ENCODE peak calls at places on chromosome 16, in four cellular contexts. One of them, this sample, is unnamed.

GRCh38 chr16:74190292-74190691 is 106.3 kb upstream of the PSMD7 start:
- ATAC-seq in upper lobe of left lung: no peak
- ATAC-seq in K562: no peak
- ATAC-seq in HepG2: no peak
- ATAC-seq in this sample: no peak

GRCh38 chr16:15960124-15960971 is 10.9 kb downstream of the ABCC1 start:
- ATAC-seq in upper lobe of left lung: no peak
- ATAC-seq in K562: no peak
- ATAC-seq in HepG2: no peak
- ATAC-seq in this sample: no peak

GRCh38 chr16:11658896-11659708 is 9.2 kb upstream of the SNN start:
- ATAC-seq in HepG2: peak
- ATAC-seq in K562: no peak
- ATAC-seq in upper lobe of left lung: no peak
- ATAC-seq in this sample: no peak

GRCh38 chr16:67811899-67812298 is 5.2 kb downstream of the TSNAXIP1 start:
- ATAC-seq in HepG2: no peak
- ATAC-seq in K562: no peak
- ATAC-seq in upper lobe of left lung: no peak
- ATAC-seq in this sample: no peak

GRCh38 chr16:88869673-88869980 is 3.2 kb upstream of the PABPN1L start:
- ATAC-seq in K562: no peak
- ATAC-seq in upper lobe of left lung: no peak
- ATAC-seq in HepG2: no peak
- ATAC-seq in this sample: no peak

GRCh38 chr16:58907297-58907696 is 173.2 kb upstream of the GOT2 start:
- ATAC-seq in HepG2: no peak
- ATAC-seq in upper lobe of left lung: no peak
- ATAC-seq in K562: no peak
- ATAC-seq in this sample: no peak

GRCh38 chr16:50267651-50268050 is 1.3 kb downstream of the ADCY7 start:
- ATAC-seq in K562: no peak
- ATAC-seq in HepG2: no peak
- ATAC-seq in upper lobe of left lung: no peak
- ATAC-seq in this sample: no peak

GRCh38 chr16:56944954-56945839 is 13.3 kb downstream of the HERPUD1 start:
- ATAC-seq in upper lobe of left lung: no peak
- ATAC-seq in K562: peak
- ATAC-seq in HepG2: no peak
- ATAC-seq in this sample: no peak

GRCh38 chr16:70470141-70470926 is 15.9 kb downstream of the FCSK start:
- ATAC-seq in K562: no peak
- ATAC-seq in HepG2: no peak
- ATAC-seq in upper lobe of left lung: peak
- ATAC-seq in this sample: no peak

GRCh38 chr16:81855552-81856153 is 76.6 kb downstream of the PLCG2 start:
- ATAC-seq in upper lobe of left lung: no peak
- ATAC-seq in K562: peak
- ATAC-seq in HepG2: no peak
- ATAC-seq in this sample: no peak
- TF ChIP-seq POLR2A in upper lobe of left lung: no peak
- TF ChIP-seq POLR2A in K562: no peak
- TF ChIP-seq POLR2A in HepG2: no peak
- TF ChIP-seq POLR2A in this sample: no peak

GRCh38 chr16:77330332-77331043 is 104.3 kb downstream of the ADAMTS18 start:
- ATAC-seq in K562: no peak
- ATAC-seq in HepG2: no peak
- ATAC-seq in upper lobe of left lung: no peak
- ATAC-seq in this sample: no peak
- TF ChIP-seq POLR2AphosphoS5 in K562: no peak
- TF ChIP-seq POLR2AphosphoS5 in HepG2: no peak
- TF ChIP-seq POLR2AphosphoS5 in upper lobe of left lung: no peak
- TF ChIP-seq POLR2AphosphoS5 in this sample: no peak

GRCh38 chr16:1034230-1035065 is 38.1 kb upstream of the SSTR5 start:
- ATAC-seq in HepG2: no peak
- ATAC-seq in upper lobe of left lung: no peak
- ATAC-seq in K562: no peak
- ATAC-seq in this sample: no peak

GRCh38 chr16:1035066-1035415 is 37.5 kb upstream of the SSTR5 start:
- ATAC-seq in upper lobe of left lung: no peak
- ATAC-seq in K562: no peak
- ATAC-seq in HepG2: no peak
- ATAC-seq in this sample: no peak

GRCh38 chr16:1032607-1033006 is 39.9 kb upstream of the SSTR5 start:
- ATAC-seq in K562: no peak
- ATAC-seq in upper lobe of left lung: no peak
- ATAC-seq in HepG2: no peak
- ATAC-seq in this sample: no peak

GRCh38 chr16:1031666-1032065 is 40.9 kb upstream of the SSTR5 start:
- ATAC-seq in upper lobe of left lung: no peak
- ATAC-seq in K562: no peak
- ATAC-seq in HepG2: no peak
- ATAC-seq in this sample: no peak

DNA sequence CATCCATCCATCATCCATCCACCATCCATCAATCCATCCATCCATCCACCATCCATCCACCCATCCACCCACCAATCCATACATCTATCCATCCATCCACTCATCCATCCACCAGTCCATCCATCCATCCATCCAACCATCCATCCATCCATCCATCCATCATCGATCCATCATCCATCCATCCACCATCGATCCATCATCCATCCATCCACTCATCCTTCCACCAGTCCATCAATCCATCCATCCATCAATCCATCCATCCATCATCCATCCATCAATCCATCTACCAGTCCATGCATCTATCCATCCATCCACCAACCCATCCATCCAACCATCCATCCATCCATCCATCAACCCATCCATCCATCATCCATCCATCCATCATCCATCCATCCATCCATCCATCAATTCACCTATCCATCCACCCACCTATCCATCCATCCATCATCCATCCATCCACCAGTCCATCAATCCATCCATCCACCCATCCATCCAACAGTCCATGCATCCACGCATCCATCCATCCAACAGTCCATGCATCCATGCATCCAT is 39.3 kb upstream of the SSTR5 start:
- ATAC-seq in upper lobe of left lung: no peak
- ATAC-seq in K562: no peak
- ATAC-seq in HepG2: no peak
- ATAC-seq in this sample: no peak
- TF ChIP-seq POLR2A in upper lobe of left lung: no peak
- TF ChIP-seq POLR2A in K562: no peak
- TF ChIP-seq POLR2A in HepG2: no peak
- TF ChIP-seq POLR2A in this sample: no peak

GRCh38 chr16:2963611-2964415 is at the start of gene KREMEN2:
- ATAC-seq in HepG2: peak
- ATAC-seq in upper lobe of left lung: no peak
- ATAC-seq in K562: peak
- ATAC-seq in this sample: no peak

GRCh38 chr16:2963074-2963610 is 933 bp upstream of the KREMEN2 start:
- ATAC-seq in HepG2: peak
- ATAC-seq in K562: peak
- ATAC-seq in upper lobe of left lung: no peak
- ATAC-seq in this sample: no peak

GRCh38 chr16:2962334-2963073 is 1.6 kb upstream of the KREMEN2 start:
- ATAC-seq in HepG2: peak
- ATAC-seq in K562: no peak
- ATAC-seq in upper lobe of left lung: peak
- ATAC-seq in this sample: no peak

GRCh38 chr16:2966043-2966802 is 2.1 kb downstream of the KREMEN2 start:
- ATAC-seq in HepG2: no peak
- ATAC-seq in upper lobe of left lung: no peak
- ATAC-seq in K562: no peak
- ATAC-seq in this sample: no peak

DNA sequence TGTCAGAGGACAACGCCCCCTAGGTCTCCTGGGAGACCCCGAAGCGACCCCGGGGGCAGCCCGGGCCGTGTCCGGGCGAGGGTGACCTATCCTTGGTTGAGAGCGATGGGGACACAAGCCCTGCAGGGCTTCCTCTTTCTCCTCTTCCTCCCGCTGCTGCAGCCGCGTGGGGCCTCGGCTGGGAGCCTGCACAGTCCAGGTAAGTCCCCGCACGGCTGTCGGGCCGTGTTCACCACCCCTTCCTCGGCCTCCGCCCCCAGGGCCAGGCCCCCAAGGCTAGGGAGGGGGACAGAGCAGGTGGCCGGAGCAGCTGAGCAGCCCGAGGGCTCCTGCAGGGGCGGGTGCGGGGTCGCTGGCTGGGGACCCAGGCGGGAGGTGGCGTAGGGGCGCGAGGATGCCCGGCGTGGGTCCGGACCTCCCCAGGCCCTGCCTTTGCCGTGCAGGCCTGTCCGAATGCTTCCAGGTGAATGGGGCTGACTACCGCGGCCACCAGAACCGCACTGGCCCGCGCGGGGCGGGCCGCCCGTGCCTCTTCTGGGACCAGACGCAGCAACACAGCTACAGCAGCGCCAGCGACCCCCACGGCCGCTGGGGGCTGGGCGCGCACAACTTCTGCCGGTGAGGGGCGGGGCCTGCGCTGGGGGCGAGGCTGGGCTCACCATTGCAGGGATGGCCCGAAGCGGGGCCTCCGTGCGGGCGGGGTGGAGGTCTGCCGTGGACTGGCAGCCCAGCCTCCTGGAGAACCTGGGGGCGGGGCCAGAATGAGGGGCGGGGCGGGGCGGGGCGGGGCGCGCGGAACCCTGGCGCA is 545 bp downstream of the KREMEN2 start:
- ATAC-seq in K562: peak
- ATAC-seq in HepG2: peak
- ATAC-seq in upper lobe of left lung: no peak
- ATAC-seq in this sample: no peak
- TF ChIP-seq POLR2AphosphoS5 in K562: no peak
- TF ChIP-seq POLR2AphosphoS5 in HepG2: no peak
- TF ChIP-seq POLR2AphosphoS5 in upper lobe of left lung: no peak
- TF ChIP-seq POLR2AphosphoS5 in this sample: no peak

DNA sequence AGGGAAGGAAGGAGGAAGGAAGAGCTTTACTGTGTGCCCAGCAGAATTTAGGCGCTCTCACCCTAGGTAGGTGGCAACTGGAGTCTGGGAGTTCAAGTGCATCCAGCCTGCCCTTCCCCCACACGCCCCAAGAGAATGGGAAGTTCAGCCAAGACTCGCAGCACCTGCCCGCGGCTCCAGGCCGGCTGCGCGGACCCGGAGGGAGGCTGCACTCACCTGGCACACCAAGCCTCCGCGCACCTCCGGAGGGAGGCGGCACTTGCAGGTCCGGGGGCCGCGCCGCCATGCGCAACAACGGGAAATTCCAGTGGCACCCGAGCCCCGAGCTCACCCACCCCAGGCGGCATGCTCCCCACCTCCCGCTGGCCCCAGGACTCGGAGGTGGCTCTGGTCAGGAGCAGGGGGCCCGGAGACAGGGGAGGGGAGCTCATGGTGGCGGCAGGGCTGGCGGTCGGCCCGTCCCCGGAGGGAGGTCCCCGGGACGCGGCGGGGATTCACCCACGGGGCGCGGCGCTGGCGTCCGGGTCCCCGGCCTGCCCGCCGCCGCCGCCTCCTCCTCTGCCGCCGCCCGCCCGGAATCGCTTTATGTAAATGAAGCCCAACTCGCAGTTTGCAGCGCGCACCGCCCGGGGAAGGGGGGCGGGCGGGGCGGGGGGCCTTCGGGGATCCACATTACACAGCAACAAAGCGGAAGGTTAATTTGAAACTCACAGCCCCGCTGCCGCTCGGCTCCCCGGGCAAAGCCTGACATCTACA is at the start of gene ZFHX3:
- ATAC-seq in upper lobe of left lung: peak
- ATAC-seq in HepG2: peak
- ATAC-seq in K562: no peak
- ATAC-seq in this sample: peak
- TF ChIP-seq POLR2A in upper lobe of left lung: peak
- TF ChIP-seq POLR2A in HepG2: no peak
- TF ChIP-seq POLR2A in K562: no peak
- TF ChIP-seq POLR2A in this sample: peak